ENCODE peak calls at places on chromosomes 5 and 9, in ten cellular contexts. One of them, this sample, is unnamed.

GRCh38 chr5:125064610-125065009 is 318.2 kb upstream of the ZNF608 start:
- DNase-seq in hepatocyte: no peak
- DNase-seq in C1 segment of cervical spinal cord: no peak
- DNase-seq in NCI-H1048: no peak
- DNase-seq in NB4: no peak
- DNase-seq in RWPE1: no peak
- DNase-seq in CD8-positive, alpha-beta memory T cell: no peak
- DNase-seq in activated CD4-positive, CD25-positive, alpha-beta regulatory T cell: no peak
- DNase-seq in H4: no peak
- DNase-seq in chondrocyte: no peak
- DNase-seq in this sample: no peak

GRCh38 chr9:109012876-109013677 is at the start of gene CTNNAL1:
- DNase-seq in hepatocyte: peak
- DNase-seq in C1 segment of cervical spinal cord: peak
- DNase-seq in NCI-H1048: peak
- DNase-seq in NB4: peak
- DNase-seq in RWPE1: peak
- DNase-seq in CD8-positive, alpha-beta memory T cell: peak
- DNase-seq in activated CD4-positive, CD25-positive, alpha-beta regulatory T cell: peak
- DNase-seq in H4: no peak
- DNase-seq in chondrocyte: peak
- DNase-seq in this sample: peak

GRCh38 chr5:2989517-2989916 is 238.0 kb upstream of the IRX2 start:
- DNase-seq in hepatocyte: no peak
- DNase-seq in C1 segment of cervical spinal cord: no peak
- DNase-seq in NCI-H1048: no peak
- DNase-seq in NB4: no peak
- DNase-seq in RWPE1: no peak
- DNase-seq in CD8-positive, alpha-beta memory T cell: no peak
- DNase-seq in activated CD4-positive, CD25-positive, alpha-beta regulatory T cell: no peak
- DNase-seq in H4: no peak
- DNase-seq in chondrocyte: no peak
- DNase-seq in this sample: no peak

GRCh38 chr5:150615141-150615699 is 25.2 kb upstream of the SYNPO start:
- DNase-seq in hepatocyte: no peak
- DNase-seq in C1 segment of cervical spinal cord: no peak
- DNase-seq in NCI-H1048: no peak
- DNase-seq in NB4: no peak
- DNase-seq in RWPE1: no peak
- DNase-seq in CD8-positive, alpha-beta memory T cell: no peak
- DNase-seq in activated CD4-positive, CD25-positive, alpha-beta regulatory T cell: no peak
- DNase-seq in H4: no peak
- DNase-seq in chondrocyte: no peak
- DNase-seq in this sample: peak

GRCh38 chr9:129866373-129867137 is 31.3 kb downstream of the USP20 start:
- DNase-seq in hepatocyte: no peak
- DNase-seq in C1 segment of cervical spinal cord: no peak
- DNase-seq in NCI-H1048: no peak
- DNase-seq in NB4: no peak
- DNase-seq in RWPE1: no peak
- DNase-seq in CD8-positive, alpha-beta memory T cell: no peak
- DNase-seq in activated CD4-positive, CD25-positive, alpha-beta regulatory T cell: peak
- DNase-seq in H4: no peak
- DNase-seq in chondrocyte: no peak
- DNase-seq in this sample: no peak

GRCh38 chr5:152142845-152143469 is 218.3 kb upstream of the GLRA1 start:
- DNase-seq in hepatocyte: peak
- DNase-seq in C1 segment of cervical spinal cord: peak
- DNase-seq in NCI-H1048: no peak
- DNase-seq in NB4: peak
- DNase-seq in RWPE1: peak
- DNase-seq in CD8-positive, alpha-beta memory T cell: peak
- DNase-seq in activated CD4-positive, CD25-positive, alpha-beta regulatory T cell: peak
- DNase-seq in H4: no peak
- DNase-seq in chondrocyte: no peak
- DNase-seq in this sample: no peak

GRCh38 chr5:21823588-21823987 is 1029.6 kb downstream of the CDH12 start:
- DNase-seq in hepatocyte: no peak
- DNase-seq in C1 segment of cervical spinal cord: no peak
- DNase-seq in NCI-H1048: no peak
- DNase-seq in NB4: no peak
- DNase-seq in RWPE1: no peak
- DNase-seq in CD8-positive, alpha-beta memory T cell: no peak
- DNase-seq in activated CD4-positive, CD25-positive, alpha-beta regulatory T cell: no peak
- DNase-seq in H4: no peak
- DNase-seq in chondrocyte: no peak
- DNase-seq in this sample: no peak

GRCh38 chr5:111134080-111134479 is 41.9 kb downstream of the WDR36 start:
- DNase-seq in hepatocyte: no peak
- DNase-seq in C1 segment of cervical spinal cord: no peak
- DNase-seq in NCI-H1048: no peak
- DNase-seq in NB4: peak
- DNase-seq in RWPE1: no peak
- DNase-seq in CD8-positive, alpha-beta memory T cell: no peak
- DNase-seq in activated CD4-positive, CD25-positive, alpha-beta regulatory T cell: no peak
- DNase-seq in H4: no peak
- DNase-seq in chondrocyte: no peak
- DNase-seq in this sample: no peak

GRCh38 chr5:62954578-62954977 is 376.0 kb downstream of the LRRC70 start:
- DNase-seq in hepatocyte: no peak
- DNase-seq in C1 segment of cervical spinal cord: no peak
- DNase-seq in NCI-H1048: no peak
- DNase-seq in NB4: no peak
- DNase-seq in RWPE1: no peak
- DNase-seq in CD8-positive, alpha-beta memory T cell: no peak
- DNase-seq in activated CD4-positive, CD25-positive, alpha-beta regulatory T cell: no peak
- DNase-seq in H4: no peak
- DNase-seq in chondrocyte: no peak
- DNase-seq in this sample: no peak

GRCh38 chr5:178298283-178298807 is 65.7 kb upstream of the PHYKPL start:
- DNase-seq in hepatocyte: no peak
- DNase-seq in C1 segment of cervical spinal cord: no peak
- DNase-seq in NCI-H1048: no peak
- DNase-seq in NB4: no peak
- DNase-seq in RWPE1: no peak
- DNase-seq in CD8-positive, alpha-beta memory T cell: no peak
- DNase-seq in activated CD4-positive, CD25-positive, alpha-beta regulatory T cell: no peak
- DNase-seq in H4: no peak
- DNase-seq in chondrocyte: peak
- DNase-seq in this sample: no peak

GRCh38 chr9:107218834-107219485 is 64.1 kb upstream of the RAD23B start:
- DNase-seq in hepatocyte: no peak
- DNase-seq in C1 segment of cervical spinal cord: no peak
- DNase-seq in NCI-H1048: no peak
- DNase-seq in NB4: no peak
- DNase-seq in RWPE1: no peak
- DNase-seq in CD8-positive, alpha-beta memory T cell: no peak
- DNase-seq in activated CD4-positive, CD25-positive, alpha-beta regulatory T cell: no peak
- DNase-seq in H4: no peak
- DNase-seq in chondrocyte: no peak
- DNase-seq in this sample: no peak

GRCh38 chr5:170287532-170287931 is 10.0 kb downstream of the LCP2 start:
- DNase-seq in hepatocyte: no peak
- DNase-seq in C1 segment of cervical spinal cord: no peak
- DNase-seq in NCI-H1048: no peak
- DNase-seq in NB4: no peak
- DNase-seq in RWPE1: no peak
- DNase-seq in CD8-positive, alpha-beta memory T cell: no peak
- DNase-seq in activated CD4-positive, CD25-positive, alpha-beta regulatory T cell: no peak
- DNase-seq in H4: no peak
- DNase-seq in chondrocyte: no peak
- DNase-seq in this sample: peak

GRCh38 chr9:91843623-91844111 is 106.4 kb downstream of the ROR2 start:
- DNase-seq in hepatocyte: no peak
- DNase-seq in C1 segment of cervical spinal cord: no peak
- DNase-seq in NCI-H1048: no peak
- DNase-seq in NB4: no peak
- DNase-seq in RWPE1: no peak
- DNase-seq in CD8-positive, alpha-beta memory T cell: no peak
- DNase-seq in activated CD4-positive, CD25-positive, alpha-beta regulatory T cell: no peak
- DNase-seq in H4: no peak
- DNase-seq in chondrocyte: no peak
- DNase-seq in this sample: no peak

GRCh38 chr5:35963381-35963843 is 25.0 kb upstream of the CAPSL start:
- DNase-seq in hepatocyte: peak
- DNase-seq in C1 segment of cervical spinal cord: no peak
- DNase-seq in NCI-H1048: no peak
- DNase-seq in NB4: peak
- DNase-seq in RWPE1: no peak
- DNase-seq in CD8-positive, alpha-beta memory T cell: no peak
- DNase-seq in activated CD4-positive, CD25-positive, alpha-beta regulatory T cell: no peak
- DNase-seq in H4: peak
- DNase-seq in chondrocyte: no peak
- DNase-seq in this sample: no peak

GRCh38 chr9:100637787-100638186 is 59.9 kb downstream of the CAVIN4 start:
- DNase-seq in hepatocyte: peak
- DNase-seq in C1 segment of cervical spinal cord: no peak
- DNase-seq in NCI-H1048: no peak
- DNase-seq in NB4: no peak
- DNase-seq in RWPE1: no peak
- DNase-seq in CD8-positive, alpha-beta memory T cell: no peak
- DNase-seq in activated CD4-positive, CD25-positive, alpha-beta regulatory T cell: no peak
- DNase-seq in H4: peak
- DNase-seq in chondrocyte: no peak
- DNase-seq in this sample: no peak

GRCh38 chr5:121285861-121286527 is 565.7 kb upstream of the FTMT start:
- DNase-seq in hepatocyte: no peak
- DNase-seq in C1 segment of cervical spinal cord: no peak
- DNase-seq in NCI-H1048: no peak
- DNase-seq in NB4: no peak
- DNase-seq in RWPE1: no peak
- DNase-seq in CD8-positive, alpha-beta memory T cell: no peak
- DNase-seq in activated CD4-positive, CD25-positive, alpha-beta regulatory T cell: no peak
- DNase-seq in H4: no peak
- DNase-seq in chondrocyte: no peak
- DNase-seq in this sample: no peak

GRCh38 chr5:173530547-173530946 is 85.9 kb downstream of the BOD1 start:
- DNase-seq in hepatocyte: no peak
- DNase-seq in C1 segment of cervical spinal cord: no peak
- DNase-seq in NCI-H1048: no peak
- DNase-seq in NB4: peak
- DNase-seq in RWPE1: no peak
- DNase-seq in CD8-positive, alpha-beta memory T cell: no peak
- DNase-seq in activated CD4-positive, CD25-positive, alpha-beta regulatory T cell: no peak
- DNase-seq in H4: no peak
- DNase-seq in chondrocyte: no peak
- DNase-seq in this sample: no peak

GRCh38 chr5:36875051-36875788 is 1.3 kb upstream of the NIPBL start:
- DNase-seq in hepatocyte: peak
- DNase-seq in C1 segment of cervical spinal cord: peak
- DNase-seq in NCI-H1048: no peak
- DNase-seq in NB4: peak
- DNase-seq in RWPE1: peak
- DNase-seq in CD8-positive, alpha-beta memory T cell: peak
- DNase-seq in activated CD4-positive, CD25-positive, alpha-beta regulatory T cell: peak
- DNase-seq in H4: peak
- DNase-seq in chondrocyte: peak
- DNase-seq in this sample: peak